ENCODE peak calls at places on chromosomes 3 and 15, in four cellular contexts. S, J, Z and K are unnamed samples.

GRCh38 chr3:60617188-60617587 is 634.1 kb downstream of the FHIT start:
- DNase-seq in S (no peak), J (no peak), Z (no peak), K (no peak)

GRCh38 chr15:40821195-40821594 is 7.3 kb downstream of the PPP1R14D start:
- DNase-seq in Z (no peak), S (no peak), J (no peak), K (no peak)

GRCh38 chr3:72659609-72660008 is 188.6 kb downstream of the SHQ1 start:
- DNase-seq in Z (no peak), S (no peak), J (no peak), K (no peak)

GRCh38 chr3:122555275-122556071 is 8.6 kb downstream of the PARP9 start:
- DNase-seq in Z (no peak), S (no peak), J (no peak), K (no peak)

GRCh38 chr3:62749657-62750056 is 125.6 kb downstream of the CADPS start:
- DNase-seq in J (no peak), S (no peak), Z (no peak), K (no peak)

GRCh38 chr15:52799145-52799811 is 9.1 kb upstream of the ONECUT1 start:
- DNase-seq in J (no peak), S (no peak), Z (no peak), K (no peak)

GRCh38 chr3:129526121-129526900 is 2.1 kb upstream of the RHO start:
- DNase-seq in Z (no peak), S (no peak), J (peak; percentile 47), K (no peak)

GRCh38 chr3:22245122-22245521 is 494.1 kb upstream of the ZNF385D start:
- DNase-seq in S (peak; percentile 87), Z (peak; percentile 28), J (no peak), K (no peak)

GRCh38 chr15:68384451-68385239 is 47.3 kb downstream of the ITGA11 start:
- DNase-seq in Z (no peak), J (no peak), S (peak; percentile 89), K (peak; percentile 29)

GRCh38 chr3:143973352-143974021 is 1.9 kb downstream of the DIPK2A start:
- DNase-seq in Z (no peak), J (no peak), S (no peak), K (no peak)

GRCh38 chr3:184448321-184449160 is 68.7 kb downstream of the CHRD start:
- DNase-seq in S (peak; percentile 55), J (peak; percentile 54), Z (no peak), K (no peak)

GRCh38 chr3:184284696-184285095 is 8.9 kb downstream of the ECE2 start:
- DNase-seq in S (peak; percentile 34), J (no peak), Z (no peak), K (no peak)

GRCh38 chr3:160474416-160474838 is 24.8 kb upstream of the TRIM59 start:
- DNase-seq in J (no peak), Z (no peak), S (peak; percentile 21), K (no peak)

GRCh38 chr3:46763178-46763577 is 45.5 kb upstream of the PRSS50 start:
- DNase-seq in J (no peak), Z (no peak), S (no peak), K (no peak)

GRCh38 chr15:78056714-78057269 is 20.7 kb downstream of the TBC1D2B start:
- DNase-seq in J (no peak), S (no peak), Z (no peak), K (no peak)

GRCh38 chr15:90231028-90232017 is 2.4 kb downstream of the CIB1 start:
- DNase-seq in J (peak; percentile 80), S (no peak), Z (no peak), K (no peak)

GRCh38 chr3:101695779-101696372 is 9.4 kb upstream of the RPL24 start:
- DNase-seq in J (no peak), S (no peak), Z (no peak), K (no peak)

GRCh38 chr3:9825461-9826040 is 15.5 kb downstream of the TTLL3 start:
- DNase-seq in J (no peak), Z (no peak), S (no peak), K (no peak)

GRCh38 chr3:134685881-134686802 is 35.3 kb upstream of the KY start:
- DNase-seq in S (peak; percentile 63), J (no peak), Z (no peak), K (no peak)

GRCh38 chr15:98724017-98724416 is 75.7 kb downstream of the IGF1R start:
- DNase-seq in S (no peak), Z (no peak), J (no peak), K (no peak)

GRCh38 chr15:29117778-29118177 is 151.8 kb downstream of the NSMCE3 start:
- DNase-seq in S (no peak), Z (no peak), J (no peak), K (no peak)

GRCh38 chr15:29116970-29117700 is 152.5 kb downstream of the NSMCE3 start:
- DNase-seq in S (no peak), J (no peak), Z (no peak), K (no peak)

GRCh38 chr15:29114277-29115092 is 155.1 kb downstream of the NSMCE3 start:
- DNase-seq in Z (no peak), J (no peak), S (no peak), K (no peak)

GRCh38 chr15:29113336-29114276 is 156.0 kb downstream of the NSMCE3 start:
- DNase-seq in J (no peak), S (no peak), Z (no peak), K (no peak)

GRCh38 chr15:29115093-29115991 is 154.3 kb downstream of the NSMCE3 start:
- DNase-seq in S (no peak), J (no peak), Z (no peak), K (peak; percentile 69)
- TF ChIP-seq CTCF in S (no peak), J (no peak), Z (no peak), K (peak; percentile 64)

GRCh38 chr3:42601898-42602581 is 1.6 kb downstream of the NKTR start:
- DNase-seq in S (no peak), J (no peak), Z (no peak), K (no peak)
- TF ChIP-seq CTCF in S (peak; percentile 10), J (no peak), Z (no peak), K (no peak)

GRCh38 chr3:43093006-43093405 is 12.9 kb downstream of the POMGNT2 start:
- DNase-seq in Z (no peak), S (no peak), J (no peak), K (no peak)
- TF ChIP-seq CTCF in Z (no peak), S (no peak), J (no peak), K (no peak)

DNA sequence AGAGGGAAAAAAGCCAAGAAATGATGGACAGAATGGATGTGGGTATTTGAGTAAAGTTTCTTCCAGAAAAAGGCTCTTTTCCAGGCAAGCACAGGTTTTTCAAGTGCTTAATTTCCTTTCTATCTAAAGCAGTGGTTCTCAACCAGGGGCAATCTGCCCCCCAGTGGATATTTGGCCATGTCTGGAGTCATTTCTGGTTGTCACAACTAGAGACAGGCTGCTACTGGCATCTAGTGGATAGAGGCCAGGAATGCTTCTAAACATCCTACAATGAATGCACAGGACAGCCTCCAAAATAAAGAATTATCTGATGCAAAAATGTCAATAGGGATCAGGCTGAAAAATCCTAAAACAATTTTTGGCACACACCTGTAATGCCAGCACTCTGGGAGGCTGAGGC is 23.9 kb downstream of the SEC22C start:
- DNase-seq in Z (no peak), S (no peak), J (no peak), K (no peak)
- TF ChIP-seq CTCF in Z (no peak), S (no peak), J (peak; percentile 45), K (no peak)

DNA sequence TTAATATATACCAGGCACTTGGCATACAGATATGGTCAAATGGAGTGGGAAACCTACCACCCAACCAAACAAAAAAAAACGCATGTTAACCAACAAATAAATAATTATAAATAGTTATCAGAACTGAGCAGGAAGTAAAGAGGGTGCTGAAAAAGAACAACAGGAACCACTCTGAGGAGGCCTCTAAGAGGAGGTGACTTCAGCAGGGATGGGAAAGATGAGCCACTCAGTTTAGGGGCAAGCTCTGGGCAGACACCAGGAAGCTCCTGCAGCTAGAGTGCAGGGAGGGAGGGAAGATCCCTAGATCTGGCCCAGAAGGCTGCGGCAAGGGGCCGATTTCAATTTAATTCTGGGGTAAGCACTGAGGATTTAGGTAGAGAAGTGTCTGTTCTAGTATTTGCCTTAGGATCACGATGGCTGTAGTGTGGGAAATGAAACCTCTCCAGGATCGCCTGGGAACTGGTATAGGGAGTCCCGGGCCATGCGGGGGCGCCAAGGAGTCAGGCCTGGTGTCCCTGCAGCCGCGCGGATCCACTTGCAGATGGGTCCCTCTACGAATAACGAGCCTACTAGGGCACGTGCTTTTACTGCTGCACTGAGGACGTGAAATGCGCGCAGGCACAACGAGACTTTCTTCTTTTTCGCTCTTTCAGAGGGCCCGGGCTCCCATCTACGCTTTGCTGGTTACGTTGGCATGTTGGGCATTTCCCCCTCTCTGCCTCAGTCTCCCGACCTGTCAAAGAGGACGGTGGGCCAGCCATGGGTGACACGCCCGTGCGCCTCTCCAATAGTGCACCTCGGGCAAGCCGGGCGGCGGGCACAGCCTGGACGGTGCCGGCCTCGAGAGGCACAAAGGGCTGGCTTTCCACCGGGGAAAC is 1.5 kb upstream of the LIMD1 start:
- DNase-seq in J (peak; percentile 99), S (peak; percentile 48), Z (peak; percentile 90), K (peak; percentile 87)
- TF ChIP-seq CTCF in J (peak; percentile 85), S (peak; percentile 93), Z (peak; percentile 79), K (peak; percentile 36)

DNA sequence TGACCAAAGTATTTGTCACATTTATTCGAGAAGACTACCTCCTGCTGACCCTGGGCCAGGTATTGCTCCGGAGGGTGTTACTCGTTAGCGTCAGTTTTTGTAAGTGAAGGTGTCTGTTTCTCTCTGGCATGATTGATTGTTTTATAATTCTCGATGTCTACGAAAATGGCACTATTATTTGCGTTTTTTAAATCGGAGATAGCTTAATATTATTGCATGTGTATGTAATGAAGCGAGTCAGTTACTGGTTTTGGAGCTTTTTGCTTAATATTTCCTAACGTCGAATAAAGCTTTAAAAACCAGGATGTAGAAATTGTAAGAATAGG is 439 bp downstream of the DZIP3 start:
- DNase-seq in Z (no peak), S (no peak), J (no peak), K (no peak)
- TF ChIP-seq CTCF in Z (no peak), S (no peak), J (no peak), K (no peak)

GRCh38 chr3:112086018-112086854 is at the start of gene C3orf52:
- DNase-seq in J (peak; percentile 90), Z (peak; percentile 69), S (no peak), K (peak; percentile 70)
- TF ChIP-seq CTCF in J (peak; percentile 28), Z (peak; percentile 30), S (no peak), K (no peak)

GRCh38 chr3:38853021-38853420 is 37.0 kb upstream of the SCN10A start:
- DNase-seq in J (no peak), S (no peak), Z (no peak), K (no peak)
- TF ChIP-seq CTCF in J (no peak), S (no peak), Z (no peak), K (no peak)

DNA sequence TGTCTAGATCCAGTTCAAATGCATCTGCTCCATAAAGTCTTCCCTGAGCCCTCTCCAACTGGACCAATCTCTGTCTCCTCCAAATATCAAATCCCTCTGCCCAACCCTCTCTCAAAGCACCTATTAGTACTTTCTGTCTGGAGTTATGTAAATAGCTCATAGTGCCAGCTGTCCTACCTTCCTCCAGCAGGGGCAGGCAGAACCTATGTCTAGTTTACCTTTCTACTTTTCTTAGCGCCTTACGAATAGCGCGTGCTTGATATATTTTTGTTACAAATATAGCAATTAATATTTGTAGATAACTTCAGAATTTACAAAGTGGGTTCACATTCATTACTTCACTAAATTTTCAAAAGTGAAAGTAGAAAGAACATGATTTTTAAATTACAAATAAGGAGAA is 14.0 kb upstream of the CCDC80 start:
- DNase-seq in S (no peak), J (no peak), Z (no peak), K (no peak)
- TF ChIP-seq CTCF in S (peak; percentile 29), J (peak; percentile 15), Z (no peak), K (no peak)